ENCODE peak calls at places on chromosomes 1 and 21, in six cellular contexts. G, E, Z, Q, N and L are unnamed samples.

GRCh38 chr1:244054924-244055263 is 3.8 kb downstream of the ZBTB18 start:
- DNase-seq in N (peak), E (no peak), Q (no peak), G (no peak), Z (no peak), L (no peak)

GRCh38 chr1:2345297-2346075 is 45.9 kb downstream of the MORN1 start:
- DNase-seq in E (no peak), G (no peak), Z (no peak), N (no peak), Q (no peak), L (no peak)

GRCh38 chr1:77100870-77101269 is 118.4 kb downstream of the PIGK start:
- DNase-seq in G (no peak), E (no peak), N (no peak), Q (no peak), Z (no peak), L (no peak)

GRCh38 chr21:44571844-44572782 is 1.4 kb upstream of the KRTAP10-4 start:
- DNase-seq in Z (no peak), G (no peak), Q (no peak), E (no peak), N (no peak), L (no peak)

GRCh38 chr1:244969355-244970235 is 105.3 kb upstream of the HNRNPU start:
- DNase-seq in N (peak), Z (peak), G (peak), E (peak), Q (peak), L (peak)

GRCh38 chr21:45277101-45278045 is 10.3 kb downstream of the POFUT2 start:
- DNase-seq in E (no peak), Z (no peak), Q (no peak), N (no peak), G (no peak), L (no peak)

GRCh38 chr1:53135735-53136114 is 6.7 kb downstream of the SLC1A7 start:
- DNase-seq in G (no peak), Z (no peak), Q (peak), N (no peak), E (no peak), L (no peak)

GRCh38 chr1:54227091-54227602 is 27.2 kb downstream of the MRPL37 start:
- DNase-seq in E (no peak), Z (no peak), N (no peak), G (no peak), Q (peak), L (peak)

GRCh38 chr1:2561898-2562895 is 6.0 kb downstream of the TNFRSF14 start:
- DNase-seq in Q (no peak), N (peak), E (no peak), G (no peak), Z (no peak), L (no peak)

GRCh38 chr1:152502496-152503180 is 8.0 kb upstream of the LCE5A start:
- DNase-seq in G (no peak), Z (no peak), E (no peak), N (no peak), Q (no peak), L (no peak)

GRCh38 chr1:11746795-11747487 is 11.0 kb downstream of the AGTRAP start:
- DNase-seq in N (no peak), E (peak), Z (no peak), G (no peak), Q (no peak), L (no peak)

GRCh38 chr1:193417420-193417819 is 231.0 kb upstream of the B3GALT2 start:
- DNase-seq in Z (peak), E (no peak), G (no peak), Q (peak), N (no peak), L (no peak)

GRCh38 chr1:6034750-6035096 is 11.0 kb upstream of the KCNAB2 start:
- DNase-seq in Q (no peak), Z (no peak), N (no peak), E (no peak), G (no peak), L (no peak)

GRCh38 chr1:47906009-47906432 is 91.2 kb downstream of the TRABD2B start:
- DNase-seq in G (no peak), N (no peak), E (no peak), Q (no peak), Z (no peak), L (peak)

GRCh38 chr1:211371406-211372105 is 44.9 kb downstream of the TRAF5 start:
- DNase-seq in E (no peak), Z (no peak), N (no peak), Q (no peak), G (no peak), L (peak)

GRCh38 chr1:213325482-213325881 is 274.4 kb downstream of the RPS6KC1 start:
- DNase-seq in E (no peak), Z (no peak), Q (no peak), N (no peak), G (no peak), L (no peak)

GRCh38 chr1:228005511-228006033 is 1.2 kb upstream of the WNT3A start:
- DNase-seq in E (no peak), N (no peak), G (no peak), Z (no peak), Q (no peak), L (no peak)

GRCh38 chr1:17765444-17766411 is 10.6 kb downstream of the ACTL8 start:
- DNase-seq in E (no peak), Q (peak), Z (no peak), G (no peak), N (no peak), L (no peak)

GRCh38 chr1:89865498-89866385 is 44.9 kb downstream of the LRRC8D start:
- DNase-seq in Q (no peak), Z (no peak), E (no peak), G (no peak), N (no peak), L (no peak)

GRCh38 chr21:46437511-46437910 is 21.2 kb upstream of the DIP2A start:
- DNase-seq in Q (no peak), G (no peak), N (no peak), Z (no peak), E (no peak), L (no peak)

GRCh38 chr1:34750610-34751009 is 4.2 kb upstream of the GJB5 start:
- DNase-seq in G (no peak), N (no peak), Z (no peak), E (no peak), Q (no peak), L (no peak)

GRCh38 chr21:37916795-37917142 is 512 bp upstream of the KCNJ6 start:
- DNase-seq in Z (no peak), N (no peak), G (no peak), Q (no peak), E (no peak), L (peak)